ENCODE peak calls at places on chromosomes 7 and 10, in five cellular contexts. N is PC-3, D is upper lobe of right lung, W is left ventricle myocardium inferior, G is pancreas. L is an unnamed sample.
A peak's percentile ranks its signal among the peaks of the same experiment; 100 is the strongest.

GRCh38 chr7:156423876-156424275 is 216.7 kb upstream of the RNF32 start:
- DNase-seq in D (no peak), N (peak; percentile 38), W (no peak), G (no peak), L (no peak)

GRCh38 chr7:18289801-18290200 is 205.7 kb upstream of the HDAC9 start:
- DNase-seq in D (no peak), W (no peak), G (no peak), N (no peak), L (no peak)

GRCh38 chr10:75600833-75601232 is 169.4 kb downstream of the LRMDA start:
- DNase-seq in G (no peak), N (no peak), D (no peak), W (no peak), L (no peak)

GRCh38 chr7:46651561-46652088 is 730.6 kb upstream of the IGFBP3 start:
- DNase-seq in N (peak; percentile 77), G (peak; percentile 10), W (no peak), D (no peak), L (no peak)

GRCh38 chr10:84117683-84118394 is 21.5 kb upstream of the GHITM start:
- DNase-seq in N (no peak), G (no peak), D (no peak), W (no peak), L (no peak)

GRCh38 chr7:113314594-113314993 is 196.2 kb upstream of the SMIM30 start:
- DNase-seq in D (no peak), W (no peak), G (no peak), N (no peak), L (no peak)

GRCh38 chr7:151381083-151381332 is 28.8 kb downstream of the WDR86 start:
- DNase-seq in N (no peak), W (no peak), D (no peak), G (no peak), L (no peak)

GRCh38 chr7:78073470-78074382 is 275.2 kb downstream of the PHTF2 start:
- DNase-seq in W (no peak), G (no peak), N (peak; percentile 22), D (no peak), L (no peak)

GRCh38 chr10:117439243-117439912 is 64.1 kb upstream of the PDZD8 start:
- DNase-seq in D (no peak), N (peak; percentile 64), G (no peak), W (peak; percentile 53), L (no peak)

GRCh38 chr7:41188163-41189130 is 514.4 kb downstream of the INHBA start:
- DNase-seq in D (no peak), N (peak; percentile 90), W (no peak), G (no peak), L (no peak)

GRCh38 chr7:94421711-94422110 is 27.0 kb downstream of the COL1A2 start:
- DNase-seq in D (no peak), G (no peak), W (no peak), N (no peak), L (no peak)

GRCh38 chr7:96088579-96088978 is 233.3 kb downstream of the SLC25A13 start:
- DNase-seq in D (no peak), W (no peak), G (no peak), N (peak; percentile 83), L (no peak)

GRCh38 chr7:55476852-55477780 is 95.2 kb downstream of the VOPP1 start:
- DNase-seq in G (no peak), D (no peak), W (no peak), N (no peak), L (no peak)

GRCh38 chr7:7428806-7429205 is 106.9 kb downstream of the COL28A1 start:
- DNase-seq in W (no peak), D (no peak), G (no peak), N (peak; percentile 37), L (no peak)

GRCh38 chr10:103890194-103890658 is 27.8 kb downstream of the STN1 start:
- DNase-seq in N (peak; percentile 93), D (peak; percentile 69), W (peak; percentile 35), G (peak; percentile 52), L (no peak)

GRCh38 chr10:35690534-35690933 is 48.4 kb upstream of the FZD8 start:
- DNase-seq in D (no peak), N (peak; percentile 63), G (no peak), W (no peak), L (no peak)

GRCh38 chr7:50446542-50446960 is 3.6 kb downstream of the FIGNL1 start:
- DNase-seq in W (no peak), N (peak; percentile 96), D (no peak), G (no peak), L (no peak)

GRCh38 chr10:72328045-72328828 is 26.5 kb downstream of the DNAJB12 start:
- DNase-seq in G (peak; percentile 91), W (peak; percentile 76), D (peak; percentile 83), N (peak; percentile 65), L (no peak)

GRCh38 chr7:94049615-94050014 is 45.5 kb upstream of the BET1 start:
- DNase-seq in W (no peak), D (no peak), G (no peak), N (no peak), L (no peak)

GRCh38 chr7:129784783-129785456 is 167.8 kb downstream of the UBE2H start:
- DNase-seq in W (peak; percentile 25), G (no peak), D (no peak), N (no peak), L (no peak)

GRCh38 chr10:7622969-7623368 is 43.8 kb downstream of the ITIH5 start:
- DNase-seq in N (no peak), G (no peak), W (no peak), D (no peak), L (no peak)

GRCh38 chr7:72805526-72806494 is 22.2 kb downstream of the TYW1B start:
- DNase-seq in G (no peak), D (no peak), W (no peak), N (peak; percentile 2), L (no peak)

GRCh38 chr7:97006146-97006950 is 995 bp downstream of the DLX6 start:
- DNase-seq in G (peak; percentile 84), W (no peak), N (no peak), D (no peak), L (no peak)

GRCh38 chr10:86727992-86728559 is 28.3 kb upstream of the BMPR1A start:
- DNase-seq in D (no peak), N (no peak), W (no peak), G (no peak), L (no peak)

GRCh38 chr10:100186813-100187212 is 984 bp upstream of the ERLIN1 start:
- DNase-seq in W (no peak), D (peak; percentile 61), N (peak; percentile 11), G (peak; percentile 49), L (no peak)

GRCh38 chr7:119572132-119572531 is 700.8 kb upstream of the KCND2 start:
- DNase-seq in N (no peak), D (no peak), W (no peak), G (peak; percentile 48), L (no peak)

GRCh38 chr7:98727146-98727709 is 110.1 kb downstream of the NPTX2 start:
- DNase-seq in G (no peak), D (peak; percentile 33), W (no peak), N (no peak), L (no peak)

GRCh38 chr7:151000886-151001495 is 10.2 kb downstream of the NOS3 start:
- DNase-seq in G (no peak), N (no peak), D (no peak), W (no peak), L (no peak)

GRCh38 chr7:27551803-27552202 is 110.9 kb downstream of the HIBADH start:
- DNase-seq in W (no peak), D (no peak), G (no peak), N (no peak), L (no peak)
- H3K4me1 ChIP-seq in W (no peaks in the 10 kb centered on the region), D (no peaks in the 10 kb centered on the region), G (no peaks in the 10 kb centered on the region), N (peaks cover 12% of the 10 kb centered on the region), L (no peaks in the 10 kb centered on the region)

GRCh38 chr7:158216198-158216597 is 371.4 kb downstream of the PTPRN2 start:
- DNase-seq in G (no peak), W (no peak), D (no peak), N (no peak), L (no peak)
- H3K9me3 ChIP-seq in G (no peaks in the 10 kb centered on the region), W (peaks cover 60% of the 10 kb centered on the region), D (no peaks in the 10 kb centered on the region), N (no peaks in the 10 kb centered on the region), L (no peaks in the 10 kb centered on the region)

GRCh38 chr7:87875151-87876039 is 765 bp downstream of the SLC25A40 start:
- DNase-seq in D (peak; percentile 70), W (peak; percentile 31), G (no peak), N (peak; percentile 9), L (no peak)
- H3K4me1 ChIP-seq in D (peaks cover 27% of the 10 kb centered on the region), W (peaks cover 35% of the 10 kb centered on the region), G (peaks cover 5% of the 10 kb centered on the region), N (peaks cover 23% of the 10 kb centered on the region), L (peaks cover 31% of the 10 kb centered on the region)

DNA sequence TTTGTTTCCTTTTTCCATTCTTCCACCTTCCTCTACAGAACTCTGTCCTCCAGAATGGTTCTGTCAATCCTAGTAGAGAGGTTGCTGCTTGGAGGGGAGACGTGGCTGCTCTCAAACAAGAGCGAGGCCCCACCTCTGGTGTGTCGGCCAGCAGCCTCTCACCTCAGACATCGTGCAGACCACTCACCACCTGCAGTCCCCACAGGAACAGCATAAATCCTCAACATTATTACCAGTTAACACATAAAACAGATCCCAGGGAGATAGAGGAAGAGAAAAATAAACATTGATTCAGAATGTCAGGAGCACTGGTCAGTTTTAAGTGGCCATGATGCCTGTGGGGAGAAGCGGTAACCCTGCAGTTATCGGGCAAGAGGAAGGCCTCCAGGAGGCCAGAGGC is 485.9 kb upstream of the DPP6 start:
- DNase-seq in D (no peak), N (no peak), G (no peak), W (no peak), L (no peak)
- H3K9me3 ChIP-seq in D (no peaks in the 10 kb centered on the region), N (peaks cover 8% of the 10 kb centered on the region), G (no peaks in the 10 kb centered on the region), W (peaks cover 29% of the 10 kb centered on the region), L (no peaks in the 10 kb centered on the region)

DNA sequence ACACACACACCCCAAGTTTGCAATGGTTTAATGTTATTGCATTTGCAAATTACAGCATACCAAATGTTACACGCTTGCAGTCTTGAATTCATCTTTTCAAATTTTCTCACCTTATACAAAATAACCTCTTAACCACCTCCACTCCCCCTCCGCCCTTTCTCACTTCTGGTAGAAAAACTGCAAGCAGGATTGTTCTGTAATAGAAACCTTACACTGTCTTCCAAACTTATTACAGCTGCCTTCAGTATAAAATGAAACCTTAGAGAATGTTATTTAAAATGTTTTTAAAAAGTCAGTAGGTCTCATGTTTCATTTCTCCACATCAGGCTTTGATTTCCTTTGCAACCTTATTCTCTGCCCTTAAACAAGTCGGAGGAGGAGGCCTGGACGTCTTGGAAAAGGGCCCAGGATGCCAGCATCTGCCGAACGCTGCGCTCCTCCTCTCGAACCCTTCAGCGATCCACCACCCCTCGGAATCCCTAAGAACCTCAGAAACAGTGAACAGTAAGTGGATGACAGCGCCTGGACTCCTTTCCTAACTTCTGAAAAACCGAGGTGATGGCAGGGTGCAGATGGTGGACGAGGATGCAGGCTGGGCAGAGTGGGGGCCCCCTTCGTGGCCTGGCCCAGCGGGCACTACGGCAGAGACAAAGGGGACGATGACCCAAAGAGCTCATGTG is 74.0 kb downstream of the FGFR2 start:
- DNase-seq in G (no peak), D (no peak), W (no peak), N (no peak), L (no peak)
- H3K4me1 ChIP-seq in G (no peaks in the 10 kb centered on the region), D (no peaks in the 10 kb centered on the region), W (no peaks in the 10 kb centered on the region), N (no peaks in the 10 kb centered on the region), L (no peaks in the 10 kb centered on the region)

DNA sequence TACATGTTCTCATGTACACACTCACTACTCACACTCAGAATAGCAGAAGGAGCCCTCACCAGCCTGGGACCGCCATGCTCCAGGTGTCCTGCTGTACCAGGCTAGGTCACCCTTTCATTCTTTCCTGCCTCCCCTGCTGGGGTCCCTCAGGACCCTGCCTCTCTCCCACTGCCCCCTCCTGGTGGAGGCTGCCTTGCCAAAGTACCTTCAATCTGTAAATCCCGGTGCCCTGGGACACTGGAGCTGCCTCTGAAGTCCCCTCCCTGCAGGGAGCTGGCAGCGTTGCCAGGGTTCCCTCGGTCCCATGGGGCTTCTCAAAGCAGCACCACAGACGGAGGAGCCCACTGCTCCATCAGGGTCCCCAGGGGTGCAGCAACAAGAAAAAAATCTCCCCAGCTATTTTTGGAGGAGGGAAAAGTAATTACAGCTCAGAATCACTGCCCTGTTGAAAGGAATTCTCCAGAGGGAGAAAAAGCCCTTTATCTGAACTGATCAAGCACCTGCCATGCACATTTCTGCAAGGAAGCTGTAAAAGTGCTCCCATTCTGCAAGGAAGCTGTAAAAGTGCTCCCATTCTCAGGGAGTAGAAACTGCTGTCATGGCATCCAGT is 259.9 kb downstream of the PTPRN2 start:
- DNase-seq in G (no peak), D (no peak), N (no peak), W (no peak), L (no peak)
- H3K9me3 ChIP-seq in G (no peaks in the 10 kb centered on the region), D (no peaks in the 10 kb centered on the region), N (no peaks in the 10 kb centered on the region), W (no peaks in the 10 kb centered on the region), L (no peaks in the 10 kb centered on the region)

L was measured in CD8-positive, alpha-beta T cell.